ENCODE peak calls at places on chromosomes 11 and 22, in five cellular contexts. One of them, this sample, is unnamed.

GRCh38 chr11:75286826-75287465 is 46.4 kb downstream of the TPBGL start:
- DNase-seq in GM06990: no peak
- DNase-seq in WTC11: no peak
- DNase-seq in stimulated activated CD4-positive, alpha-beta T cell treated with anti-CD3 and anti-CD28 coated beads, Interleukin-1b, Interleukin-23, amount 100 ng/mL, for 1 hour: no peak
- DNase-seq in stromal cell of bone marrow: no peak
- DNase-seq in this sample: no peak

GRCh38 chr11:91837649-91838330 is 386.8 kb upstream of the FAT3 start:
- DNase-seq in GM06990: no peak
- DNase-seq in stromal cell of bone marrow: no peak
- DNase-seq in stimulated activated CD4-positive, alpha-beta T cell treated with anti-CD3 and anti-CD28 coated beads, Interleukin-1b, Interleukin-23, amount 100 ng/mL, for 1 hour: no peak
- DNase-seq in WTC11: no peak
- DNase-seq in this sample: no peak

GRCh38 chr11:106322111-106322510 is 244.6 kb downstream of the AASDHPPT start:
- DNase-seq in WTC11: no peak
- DNase-seq in stimulated activated CD4-positive, alpha-beta T cell treated with anti-CD3 and anti-CD28 coated beads, Interleukin-1b, Interleukin-23, amount 100 ng/mL, for 1 hour: no peak
- DNase-seq in stromal cell of bone marrow: no peak
- DNase-seq in GM06990: no peak
- DNase-seq in this sample: no peak

GRCh38 chr22:22076937-22077703 is 94.5 kb upstream of the TOP3B start:
- DNase-seq in WTC11: no peak
- DNase-seq in stimulated activated CD4-positive, alpha-beta T cell treated with anti-CD3 and anti-CD28 coated beads, Interleukin-1b, Interleukin-23, amount 100 ng/mL, for 1 hour: no peak
- DNase-seq in GM06990: no peak
- DNase-seq in stromal cell of bone marrow: peak; percentile 38
- DNase-seq in this sample: no peak

GRCh38 chr22:40123387-40123786 is 54.3 kb upstream of the TNRC6B start:
- DNase-seq in GM06990: no peak
- DNase-seq in stimulated activated CD4-positive, alpha-beta T cell treated with anti-CD3 and anti-CD28 coated beads, Interleukin-1b, Interleukin-23, amount 100 ng/mL, for 1 hour: no peak
- DNase-seq in WTC11: no peak
- DNase-seq in stromal cell of bone marrow: no peak
- DNase-seq in this sample: no peak

GRCh38 chr11:117710211-117710610 is 86.8 kb downstream of the DSCAML1 start:
- DNase-seq in stimulated activated CD4-positive, alpha-beta T cell treated with anti-CD3 and anti-CD28 coated beads, Interleukin-1b, Interleukin-23, amount 100 ng/mL, for 1 hour: no peak
- DNase-seq in GM06990: no peak
- DNase-seq in stromal cell of bone marrow: no peak
- DNase-seq in WTC11: no peak
- DNase-seq in this sample: no peak

GRCh38 chr22:25137577-25138525 is 61.8 kb upstream of the CRYBB3 start:
- DNase-seq in WTC11: no peak
- DNase-seq in stimulated activated CD4-positive, alpha-beta T cell treated with anti-CD3 and anti-CD28 coated beads, Interleukin-1b, Interleukin-23, amount 100 ng/mL, for 1 hour: no peak
- DNase-seq in GM06990: no peak
- DNase-seq in stromal cell of bone marrow: no peak
- DNase-seq in this sample: no peak

GRCh38 chr22:36384766-36385400 is 2.9 kb downstream of the MYH9 start:
- DNase-seq in GM06990: no peak
- DNase-seq in stromal cell of bone marrow: no peak
- DNase-seq in stimulated activated CD4-positive, alpha-beta T cell treated with anti-CD3 and anti-CD28 coated beads, Interleukin-1b, Interleukin-23, amount 100 ng/mL, for 1 hour: no peak
- DNase-seq in WTC11: peak; percentile 35
- DNase-seq in this sample: peak; percentile 50

GRCh38 chr22:45703758-45704157 is 32.1 kb downstream of the ATXN10 start:
- DNase-seq in stromal cell of bone marrow: no peak
- DNase-seq in GM06990: no peak
- DNase-seq in stimulated activated CD4-positive, alpha-beta T cell treated with anti-CD3 and anti-CD28 coated beads, Interleukin-1b, Interleukin-23, amount 100 ng/mL, for 1 hour: no peak
- DNase-seq in WTC11: peak; percentile 24
- DNase-seq in this sample: no peak

GRCh38 chr11:45900916-45901617 is 6.0 kb downstream of the FREY1 start:
- DNase-seq in stromal cell of bone marrow: no peak
- DNase-seq in WTC11: no peak
- DNase-seq in GM06990: no peak
- DNase-seq in stimulated activated CD4-positive, alpha-beta T cell treated with anti-CD3 and anti-CD28 coated beads, Interleukin-1b, Interleukin-23, amount 100 ng/mL, for 1 hour: no peak
- DNase-seq in this sample: no peak

GRCh38 chr22:24201681-24202590 is 20.6 kb downstream of the SUSD2 start:
- DNase-seq in stimulated activated CD4-positive, alpha-beta T cell treated with anti-CD3 and anti-CD28 coated beads, Interleukin-1b, Interleukin-23, amount 100 ng/mL, for 1 hour: no peak
- DNase-seq in stromal cell of bone marrow: no peak
- DNase-seq in GM06990: no peak
- DNase-seq in WTC11: no peak
- DNase-seq in this sample: no peak

GRCh38 chr11:105219269-105219668 is 79.7 kb upstream of the CARD18 start:
- DNase-seq in GM06990: no peak
- DNase-seq in stimulated activated CD4-positive, alpha-beta T cell treated with anti-CD3 and anti-CD28 coated beads, Interleukin-1b, Interleukin-23, amount 100 ng/mL, for 1 hour: no peak
- DNase-seq in WTC11: peak; percentile 18
- DNase-seq in stromal cell of bone marrow: no peak
- DNase-seq in this sample: no peak

GRCh38 chr11:46075928-46076327 is 45.3 kb downstream of the PHF21A start:
- DNase-seq in WTC11: no peak
- DNase-seq in stromal cell of bone marrow: no peak
- DNase-seq in GM06990: no peak
- DNase-seq in stimulated activated CD4-positive, alpha-beta T cell treated with anti-CD3 and anti-CD28 coated beads, Interleukin-1b, Interleukin-23, amount 100 ng/mL, for 1 hour: no peak
- DNase-seq in this sample: no peak

GRCh38 chr22:29491012-29491411 is 11.0 kb downstream of the NEFH start:
- DNase-seq in stromal cell of bone marrow: no peak
- DNase-seq in WTC11: no peak
- DNase-seq in stimulated activated CD4-positive, alpha-beta T cell treated with anti-CD3 and anti-CD28 coated beads, Interleukin-1b, Interleukin-23, amount 100 ng/mL, for 1 hour: no peak
- DNase-seq in GM06990: no peak
- DNase-seq in this sample: no peak

GRCh38 chr11:1036931-1037330 is 413 bp upstream of the MUC6 start:
- DNase-seq in stimulated activated CD4-positive, alpha-beta T cell treated with anti-CD3 and anti-CD28 coated beads, Interleukin-1b, Interleukin-23, amount 100 ng/mL, for 1 hour: no peak
- DNase-seq in GM06990: no peak
- DNase-seq in stromal cell of bone marrow: no peak
- DNase-seq in WTC11: no peak
- DNase-seq in this sample: no peak

GRCh38 chr11:61377461-61378160 is 14.8 kb upstream of the TMEM216 start:
- DNase-seq in stromal cell of bone marrow: peak; percentile 53
- DNase-seq in WTC11: no peak
- DNase-seq in GM06990: no peak
- DNase-seq in stimulated activated CD4-positive, alpha-beta T cell treated with anti-CD3 and anti-CD28 coated beads, Interleukin-1b, Interleukin-23, amount 100 ng/mL, for 1 hour: no peak
- DNase-seq in this sample: no peak

GRCh38 chr11:56799691-56800090 is 51.2 kb upstream of the OR9G4 start:
- DNase-seq in WTC11: no peak
- DNase-seq in stimulated activated CD4-positive, alpha-beta T cell treated with anti-CD3 and anti-CD28 coated beads, Interleukin-1b, Interleukin-23, amount 100 ng/mL, for 1 hour: no peak
- DNase-seq in GM06990: no peak
- DNase-seq in stromal cell of bone marrow: no peak
- DNase-seq in this sample: no peak

GRCh38 chr11:74086242-74086884 is 77.5 kb upstream of the UCP3 start:
- DNase-seq in stromal cell of bone marrow: no peak
- DNase-seq in WTC11: no peak
- DNase-seq in GM06990: no peak
- DNase-seq in stimulated activated CD4-positive, alpha-beta T cell treated with anti-CD3 and anti-CD28 coated beads, Interleukin-1b, Interleukin-23, amount 100 ng/mL, for 1 hour: no peak
- DNase-seq in this sample: no peak

GRCh38 chr22:37464181-37464580 is 22.0 kb downstream of the MFNG start:
- DNase-seq in stimulated activated CD4-positive, alpha-beta T cell treated with anti-CD3 and anti-CD28 coated beads, Interleukin-1b, Interleukin-23, amount 100 ng/mL, for 1 hour: no peak
- DNase-seq in stromal cell of bone marrow: no peak
- DNase-seq in WTC11: no peak
- DNase-seq in GM06990: no peak
- DNase-seq in this sample: no peak

GRCh38 chr22:49725516-49725915 is 102.2 kb downstream of the BRD1 start:
- DNase-seq in stromal cell of bone marrow: no peak
- DNase-seq in WTC11: no peak
- DNase-seq in stimulated activated CD4-positive, alpha-beta T cell treated with anti-CD3 and anti-CD28 coated beads, Interleukin-1b, Interleukin-23, amount 100 ng/mL, for 1 hour: no peak
- DNase-seq in GM06990: no peak
- DNase-seq in this sample: no peak

GRCh38 chr22:27990879-27991278 is 71.8 kb upstream of the PITPNB start:
- DNase-seq in stromal cell of bone marrow: peak; percentile 25
- DNase-seq in GM06990: no peak
- DNase-seq in stimulated activated CD4-positive, alpha-beta T cell treated with anti-CD3 and anti-CD28 coated beads, Interleukin-1b, Interleukin-23, amount 100 ng/mL, for 1 hour: no peak
- DNase-seq in WTC11: peak; percentile 83
- DNase-seq in this sample: no peak

GRCh38 chr11:88629496-88629895 is 292.0 kb upstream of the CTSC start:
- DNase-seq in stromal cell of bone marrow: no peak
- DNase-seq in WTC11: no peak
- DNase-seq in GM06990: no peak
- DNase-seq in stimulated activated CD4-positive, alpha-beta T cell treated with anti-CD3 and anti-CD28 coated beads, Interleukin-1b, Interleukin-23, amount 100 ng/mL, for 1 hour: no peak
- DNase-seq in this sample: no peak

GRCh38 chr22:19706661-19707151 is 7.6 kb upstream of the SEPTIN5 start:
- DNase-seq in WTC11: no peak
- DNase-seq in GM06990: no peak
- DNase-seq in stimulated activated CD4-positive, alpha-beta T cell treated with anti-CD3 and anti-CD28 coated beads, Interleukin-1b, Interleukin-23, amount 100 ng/mL, for 1 hour: no peak
- DNase-seq in stromal cell of bone marrow: no peak
- DNase-seq in this sample: no peak

GRCh38 chr11:199782-200181 is 6.9 kb downstream of the SCGB1C1 start:
- DNase-seq in WTC11: no peak
- DNase-seq in stimulated activated CD4-positive, alpha-beta T cell treated with anti-CD3 and anti-CD28 coated beads, Interleukin-1b, Interleukin-23, amount 100 ng/mL, for 1 hour: no peak
- DNase-seq in stromal cell of bone marrow: no peak
- DNase-seq in GM06990: no peak
- DNase-seq in this sample: no peak

GRCh38 chr11:123166095-123166559 is 28.9 kb downstream of the CLMP start:
- DNase-seq in WTC11: peak; percentile 80
- DNase-seq in stromal cell of bone marrow: no peak
- DNase-seq in stimulated activated CD4-positive, alpha-beta T cell treated with anti-CD3 and anti-CD28 coated beads, Interleukin-1b, Interleukin-23, amount 100 ng/mL, for 1 hour: no peak
- DNase-seq in GM06990: no peak
- DNase-seq in this sample: no peak

GRCh38 chr11:2580444-2581050 is 119.2 kb downstream of the KCNQ1OT1 start:
- DNase-seq in WTC11: peak; percentile 6
- DNase-seq in stimulated activated CD4-positive, alpha-beta T cell treated with anti-CD3 and anti-CD28 coated beads, Interleukin-1b, Interleukin-23, amount 100 ng/mL, for 1 hour: no peak
- DNase-seq in GM06990: no peak
- DNase-seq in stromal cell of bone marrow: no peak
- DNase-seq in this sample: no peak

GRCh38 chr22:33780761-33781160 is 139.5 kb downstream of the LARGE1 start:
- DNase-seq in WTC11: no peak
- DNase-seq in stimulated activated CD4-positive, alpha-beta T cell treated with anti-CD3 and anti-CD28 coated beads, Interleukin-1b, Interleukin-23, amount 100 ng/mL, for 1 hour: no peak
- DNase-seq in GM06990: no peak
- DNase-seq in stromal cell of bone marrow: no peak
- DNase-seq in this sample: no peak

GRCh38 chr11:80505771-80506170 is 1064.9 kb upstream of the TENM4 start:
- DNase-seq in stimulated activated CD4-positive, alpha-beta T cell treated with anti-CD3 and anti-CD28 coated beads, Interleukin-1b, Interleukin-23, amount 100 ng/mL, for 1 hour: no peak
- DNase-seq in WTC11: peak; percentile 13
- DNase-seq in GM06990: no peak
- DNase-seq in stromal cell of bone marrow: no peak
- DNase-seq in this sample: no peak

GRCh38 chr11:73252577-73253191 is 19.5 kb upstream of the P2RY6 start:
- DNase-seq in WTC11: peak; percentile 3
- DNase-seq in GM06990: no peak
- DNase-seq in stromal cell of bone marrow: no peak
- DNase-seq in stimulated activated CD4-positive, alpha-beta T cell treated with anti-CD3 and anti-CD28 coated beads, Interleukin-1b, Interleukin-23, amount 100 ng/mL, for 1 hour: no peak
- DNase-seq in this sample: no peak